ENCODE peak calls at places on chromosomes 7 and 10, in six cellular contexts. One of them, this sample, is unnamed.

GRCh38 chr7:116395125-116395791 is 104.3 kb upstream of the CAV2 start:
- DNase-seq in lower lobe of right lung: no peak
- DNase-seq in fibroblast of lung: peak; percentile 78
- DNase-seq in endothelial cell of umbilical vein: peak; percentile 88
- DNase-seq in A549: peak; percentile 93
- DNase-seq in Peyer's patch: no peak
- DNase-seq in this sample: peak; percentile 33

GRCh38 chr7:28036748-28037147 is 143.8 kb downstream of the JAZF1 start:
- DNase-seq in lower lobe of right lung: no peak
- DNase-seq in fibroblast of lung: no peak
- DNase-seq in endothelial cell of umbilical vein: no peak
- DNase-seq in A549: no peak
- DNase-seq in Peyer's patch: no peak
- DNase-seq in this sample: no peak

GRCh38 chr7:42237891-42238531 is 1.0 kb upstream of the GLI3 start:
- DNase-seq in lower lobe of right lung: peak; percentile 66
- DNase-seq in fibroblast of lung: peak; percentile 76
- DNase-seq in endothelial cell of umbilical vein: peak; percentile 65
- DNase-seq in A549: no peak
- DNase-seq in Peyer's patch: no peak
- DNase-seq in this sample: peak; percentile 82

GRCh38 chr7:120033114-120033513 is 239.9 kb upstream of the KCND2 start:
- DNase-seq in lower lobe of right lung: no peak
- DNase-seq in fibroblast of lung: no peak
- DNase-seq in endothelial cell of umbilical vein: peak; percentile 2
- DNase-seq in A549: no peak
- DNase-seq in Peyer's patch: no peak
- DNase-seq in this sample: peak; percentile 1

GRCh38 chr7:153022796-153023592 is 263.4 kb downstream of the ACTR3B start:
- DNase-seq in lower lobe of right lung: no peak
- DNase-seq in fibroblast of lung: no peak
- DNase-seq in endothelial cell of umbilical vein: no peak
- DNase-seq in A549: no peak
- DNase-seq in Peyer's patch: no peak
- DNase-seq in this sample: peak; percentile 16

GRCh38 chr7:78197447-78197846 is 398.9 kb downstream of the PHTF2 start:
- DNase-seq in lower lobe of right lung: no peak
- DNase-seq in fibroblast of lung: peak; percentile 61
- DNase-seq in endothelial cell of umbilical vein: peak; percentile 15
- DNase-seq in A549: no peak
- DNase-seq in Peyer's patch: no peak
- DNase-seq in this sample: peak; percentile 52

GRCh38 chr10:34954142-34954541 is 136.0 kb downstream of the CUL2 start:
- DNase-seq in lower lobe of right lung: peak; percentile 88
- DNase-seq in fibroblast of lung: no peak
- DNase-seq in endothelial cell of umbilical vein: no peak
- DNase-seq in A549: no peak
- DNase-seq in Peyer's patch: no peak
- DNase-seq in this sample: no peak

GRCh38 chr7:16471933-16472332 is 6.4 kb upstream of the SOSTDC1 start:
- DNase-seq in lower lobe of right lung: no peak
- DNase-seq in fibroblast of lung: no peak
- DNase-seq in endothelial cell of umbilical vein: no peak
- DNase-seq in A549: no peak
- DNase-seq in Peyer's patch: no peak
- DNase-seq in this sample: no peak

GRCh38 chr7:80134536-80135305 is at the start of gene GNAI1:
- DNase-seq in lower lobe of right lung: peak; percentile 71
- DNase-seq in fibroblast of lung: peak; percentile 81
- DNase-seq in endothelial cell of umbilical vein: peak; percentile 65
- DNase-seq in A549: peak; percentile 58
- DNase-seq in Peyer's patch: no peak
- DNase-seq in this sample: peak; percentile 84

GRCh38 chr7:44434201-44434600 is 56.3 kb downstream of the NUDCD3 start:
- DNase-seq in lower lobe of right lung: no peak
- DNase-seq in fibroblast of lung: no peak
- DNase-seq in endothelial cell of umbilical vein: no peak
- DNase-seq in A549: no peak
- DNase-seq in Peyer's patch: no peak
- DNase-seq in this sample: no peak

GRCh38 chr10:62456611-62457101 is 82.5 kb downstream of the ZNF365 start:
- DNase-seq in lower lobe of right lung: no peak
- DNase-seq in fibroblast of lung: no peak
- DNase-seq in endothelial cell of umbilical vein: no peak
- DNase-seq in A549: no peak
- DNase-seq in Peyer's patch: peak; percentile 63
- DNase-seq in this sample: no peak

GRCh38 chr10:108208038-108208437 is 1043.5 kb upstream of the SORCS1 start:
- DNase-seq in lower lobe of right lung: no peak
- DNase-seq in fibroblast of lung: no peak
- DNase-seq in endothelial cell of umbilical vein: no peak
- DNase-seq in A549: no peak
- DNase-seq in Peyer's patch: no peak
- DNase-seq in this sample: no peak

GRCh38 chr10:48496831-48497792 is 107.8 kb downstream of the ARHGAP22 start:
- DNase-seq in lower lobe of right lung: no peak
- DNase-seq in fibroblast of lung: peak; percentile 74
- DNase-seq in endothelial cell of umbilical vein: peak; percentile 81
- DNase-seq in A549: no peak
- DNase-seq in Peyer's patch: peak; percentile 8
- DNase-seq in this sample: peak; percentile 5

GRCh38 chr10:63166742-63167258 is 33.7 kb downstream of the NRBF2 start:
- DNase-seq in lower lobe of right lung: no peak
- DNase-seq in fibroblast of lung: peak; percentile 91
- DNase-seq in endothelial cell of umbilical vein: peak; percentile 84
- DNase-seq in A549: peak; percentile 31
- DNase-seq in Peyer's patch: no peak
- DNase-seq in this sample: peak; percentile 89

GRCh38 chr7:92402920-92403759 is 44.1 kb upstream of the GATAD1 start:
- DNase-seq in lower lobe of right lung: no peak
- DNase-seq in fibroblast of lung: no peak
- DNase-seq in endothelial cell of umbilical vein: no peak
- DNase-seq in A549: no peak
- DNase-seq in Peyer's patch: no peak
- DNase-seq in this sample: no peak

GRCh38 chr7:50868426-50869100 is 85.9 kb upstream of the GRB10 start:
- DNase-seq in lower lobe of right lung: no peak
- DNase-seq in fibroblast of lung: no peak
- DNase-seq in endothelial cell of umbilical vein: no peak
- DNase-seq in A549: no peak
- DNase-seq in Peyer's patch: no peak
- DNase-seq in this sample: no peak

GRCh38 chr10:11602357-11602756 is 9.1 kb downstream of the USP6NL start:
- DNase-seq in lower lobe of right lung: no peak
- DNase-seq in fibroblast of lung: no peak
- DNase-seq in endothelial cell of umbilical vein: no peak
- DNase-seq in A549: no peak
- DNase-seq in Peyer's patch: no peak
- DNase-seq in this sample: no peak

GRCh38 chr10:8365935-8366911 is 311.7 kb downstream of the GATA3 start:
- DNase-seq in lower lobe of right lung: no peak
- DNase-seq in fibroblast of lung: peak; percentile 25
- DNase-seq in endothelial cell of umbilical vein: no peak
- DNase-seq in A549: peak; percentile 80
- DNase-seq in Peyer's patch: no peak
- DNase-seq in this sample: no peak

GRCh38 chr10:34612446-34612845 is 202.7 kb downstream of the PARD3 start:
- DNase-seq in lower lobe of right lung: no peak
- DNase-seq in fibroblast of lung: no peak
- DNase-seq in endothelial cell of umbilical vein: peak; percentile 19
- DNase-seq in A549: no peak
- DNase-seq in Peyer's patch: no peak
- DNase-seq in this sample: no peak

GRCh38 chr10:104924101-104924795 is 283.2 kb downstream of the SORCS3 start:
- DNase-seq in lower lobe of right lung: no peak
- DNase-seq in fibroblast of lung: no peak
- DNase-seq in endothelial cell of umbilical vein: no peak
- DNase-seq in A549: no peak
- DNase-seq in Peyer's patch: no peak
- DNase-seq in this sample: no peak

GRCh38 chr7:117759950-117760640 is 113.1 kb downstream of the CTTNBP2 start:
- DNase-seq in lower lobe of right lung: no peak
- DNase-seq in fibroblast of lung: peak; percentile 50
- DNase-seq in endothelial cell of umbilical vein: no peak
- DNase-seq in A549: no peak
- DNase-seq in Peyer's patch: no peak
- DNase-seq in this sample: no peak

GRCh38 chr7:73762659-73762999 is 7.4 kb downstream of the CLDN3 start:
- DNase-seq in lower lobe of right lung: no peak
- DNase-seq in fibroblast of lung: no peak
- DNase-seq in endothelial cell of umbilical vein: no peak
- DNase-seq in A549: no peak
- DNase-seq in Peyer's patch: no peak
- DNase-seq in this sample: no peak

GRCh38 chr10:52316005-52316404 is 1.9 kb downstream of the DKK1 start:
- DNase-seq in lower lobe of right lung: no peak
- DNase-seq in fibroblast of lung: peak; percentile 20
- DNase-seq in endothelial cell of umbilical vein: peak; percentile 59
- DNase-seq in A549: no peak
- DNase-seq in Peyer's patch: no peak
- DNase-seq in this sample: peak; percentile 20

GRCh38 chr7:16492513-16493062 is 27.1 kb upstream of the SOSTDC1 start:
- DNase-seq in lower lobe of right lung: no peak
- DNase-seq in fibroblast of lung: peak; percentile 56
- DNase-seq in endothelial cell of umbilical vein: peak; percentile 22
- DNase-seq in A549: no peak
- DNase-seq in Peyer's patch: no peak
- DNase-seq in this sample: no peak

GRCh38 chr7:44646921-44647636 is 40.7 kb downstream of the OGDH start:
- DNase-seq in lower lobe of right lung: no peak
- DNase-seq in fibroblast of lung: peak; percentile 12
- DNase-seq in endothelial cell of umbilical vein: no peak
- DNase-seq in A549: no peak
- DNase-seq in Peyer's patch: no peak
- DNase-seq in this sample: no peak

GRCh38 chr10:70866424-70866823 is 21.9 kb downstream of the PCBD1 start:
- DNase-seq in lower lobe of right lung: no peak
- DNase-seq in fibroblast of lung: peak; percentile 16
- DNase-seq in endothelial cell of umbilical vein: no peak
- DNase-seq in A549: no peak
- DNase-seq in Peyer's patch: no peak
- DNase-seq in this sample: no peak

GRCh38 chr10:107740962-107741690 is 576.6 kb upstream of the SORCS1 start:
- DNase-seq in lower lobe of right lung: no peak
- DNase-seq in fibroblast of lung: no peak
- DNase-seq in endothelial cell of umbilical vein: no peak
- DNase-seq in A549: no peak
- DNase-seq in Peyer's patch: no peak
- DNase-seq in this sample: no peak

GRCh38 chr10:94038024-94038423 is 44.3 kb downstream of the PLCE1 start:
- DNase-seq in lower lobe of right lung: no peak
- DNase-seq in fibroblast of lung: peak; percentile 12
- DNase-seq in endothelial cell of umbilical vein: no peak
- DNase-seq in A549: peak; percentile 67
- DNase-seq in Peyer's patch: no peak
- DNase-seq in this sample: no peak

GRCh38 chr7:114830952-114831351 is 90.9 kb upstream of the MDFIC start:
- DNase-seq in lower lobe of right lung: no peak
- DNase-seq in fibroblast of lung: no peak
- DNase-seq in endothelial cell of umbilical vein: no peak
- DNase-seq in A549: no peak
- DNase-seq in Peyer's patch: no peak
- DNase-seq in this sample: no peak

GRCh38 chr7:30027065-30027456 is 559 bp upstream of the FKBP14 start:
- DNase-seq in lower lobe of right lung: no peak
- DNase-seq in fibroblast of lung: no peak
- DNase-seq in endothelial cell of umbilical vein: peak; percentile 72
- DNase-seq in A549: peak; percentile 36
- DNase-seq in Peyer's patch: peak; percentile 22
- DNase-seq in this sample: no peak

GRCh38 chr7:30032310-30033125 is 4.3 kb downstream of the PLEKHA8 start:
- DNase-seq in lower lobe of right lung: no peak
- DNase-seq in fibroblast of lung: peak; percentile 71
- DNase-seq in endothelial cell of umbilical vein: peak; percentile 61
- DNase-seq in A549: no peak
- DNase-seq in Peyer's patch: no peak
- DNase-seq in this sample: no peak

GRCh38 chr7:30027915-30028748 is at the start of gene PLEKHA8:
- DNase-seq in lower lobe of right lung: peak; percentile 90
- DNase-seq in fibroblast of lung: peak; percentile 82
- DNase-seq in endothelial cell of umbilical vein: peak; percentile 88
- DNase-seq in A549: peak; percentile 83
- DNase-seq in Peyer's patch: peak; percentile 84
- DNase-seq in this sample: peak; percentile 94

GRCh38 chr7:30028749-30029635 is 780 bp downstream of the PLEKHA8 start:
- DNase-seq in lower lobe of right lung: no peak
- DNase-seq in fibroblast of lung: peak; percentile 32
- DNase-seq in endothelial cell of umbilical vein: peak; percentile 75
- DNase-seq in A549: peak; percentile 40
- DNase-seq in Peyer's patch: peak; percentile 41
- DNase-seq in this sample: peak; percentile 62

DNA sequence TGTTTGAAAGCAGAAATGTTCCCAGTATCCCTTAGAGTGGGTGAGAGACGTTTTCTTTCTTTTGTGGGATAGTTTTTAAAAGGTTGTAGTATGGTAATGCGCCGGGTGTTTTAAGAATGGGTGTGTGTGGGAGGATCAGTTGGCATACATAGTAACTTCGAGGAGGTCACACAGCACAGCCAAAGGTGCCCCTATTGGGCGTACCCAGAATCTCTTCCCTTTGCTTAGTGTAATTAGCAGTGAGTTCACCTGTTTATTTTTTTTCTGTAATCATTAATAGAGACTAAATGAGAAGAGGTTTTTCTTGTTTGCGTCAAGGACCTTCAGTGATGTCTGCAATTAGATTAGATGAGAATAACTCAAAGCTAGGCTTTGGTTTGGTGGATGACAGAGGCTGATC is 1.5 kb downstream of the PLEKHA8 start:
- DNase-seq in lower lobe of right lung: no peak
- DNase-seq in fibroblast of lung: no peak
- DNase-seq in endothelial cell of umbilical vein: no peak
- DNase-seq in A549: peak; percentile 31
- DNase-seq in Peyer's patch: no peak
- DNase-seq in this sample: no peak
- H3K4me1 ChIP-seq in lower lobe of right lung: peaks cover 43% of the 10 kb centered on the region
- H3K4me1 ChIP-seq in fibroblast of lung: peaks cover 14% of the 10 kb centered on the region
- H3K4me1 ChIP-seq in endothelial cell of umbilical vein: peaks cover 39% of the 10 kb centered on the region
- H3K4me1 ChIP-seq in A549: peaks cover 20% of the 10 kb centered on the region
- H3K4me1 ChIP-seq in Peyer's patch: peaks cover 30% of the 10 kb centered on the region
- H3K4me1 ChIP-seq in this sample: peaks cover 12% of the 10 kb centered on the region

GRCh38 chr10:75922435-75922834 is 491.0 kb downstream of the LRMDA start:
- DNase-seq in lower lobe of right lung: no peak
- DNase-seq in fibroblast of lung: peak; percentile 23
- DNase-seq in endothelial cell of umbilical vein: no peak
- DNase-seq in A549: no peak
- DNase-seq in Peyer's patch: no peak
- DNase-seq in this sample: no peak
- TF ChIP-seq CTCF in lower lobe of right lung: peak; percentile 23
- TF ChIP-seq CTCF in fibroblast of lung: no peak
- TF ChIP-seq CTCF in endothelial cell of umbilical vein: no peak
- TF ChIP-seq CTCF in A549: peak; percentile 7
- TF ChIP-seq CTCF in Peyer's patch: peak; percentile 30
- TF ChIP-seq CTCF in this sample: peak; percentile 42

GRCh38 chr7:55128693-55129394 is 110.0 kb downstream of the EGFR start:
- DNase-seq in lower lobe of right lung: no peak
- DNase-seq in fibroblast of lung: peak; percentile 57
- DNase-seq in endothelial cell of umbilical vein: no peak
- DNase-seq in A549: no peak
- DNase-seq in Peyer's patch: no peak
- DNase-seq in this sample: peak; percentile 29
- H3K27ac ChIP-seq in lower lobe of right lung: peak overlapping the region; percentile 70
- H3K27ac ChIP-seq in fibroblast of lung: peak overlapping the region; percentile 100
- H3K27ac ChIP-seq in endothelial cell of umbilical vein: no peak overlapping the region
- H3K27ac ChIP-seq in A549: peak overlapping the region; percentile 98
- H3K27ac ChIP-seq in Peyer's patch: peak overlapping the region; percentile 52
- H3K27ac ChIP-seq in this sample: peak overlapping the region; percentile 35

GRCh38 chr7:20219062-20219445 is 1.9 kb upstream of the MACC1 start:
- DNase-seq in lower lobe of right lung: no peak
- DNase-seq in fibroblast of lung: no peak
- DNase-seq in endothelial cell of umbilical vein: no peak
- DNase-seq in A549: no peak
- DNase-seq in Peyer's patch: no peak
- DNase-seq in this sample: no peak
- H3K4me1 ChIP-seq in lower lobe of right lung: peaks cover 40% of the 10 kb centered on the region
- H3K4me1 ChIP-seq in fibroblast of lung: peaks cover 15% of the 10 kb centered on the region
- H3K4me1 ChIP-seq in endothelial cell of umbilical vein: peaks cover 21% of the 10 kb centered on the region
- H3K4me1 ChIP-seq in A549: peaks cover 5% of the 10 kb centered on the region
- H3K4me1 ChIP-seq in Peyer's patch: peaks cover 9% of the 10 kb centered on the region
- H3K4me1 ChIP-seq in this sample: no peaks in the 10 kb centered on the region